ENCODE peak calls at places on chromosome 12, in eight cellular contexts. B is OCI-LY7; C is right lobe of liver; I is AG09319; A is CD4-positive, alpha-beta T cell; L is Calu3; G is Peyer's patch; O is GM13977. H is an unnamed sample.

GRCh38 chr12:49094104-49094948 is at the start of gene DHH:
- DNase-seq in B (no peak), C (no peak), I (no peak), A (no peak), L (peak; percentile 32), G (peak; percentile 55), O (no peak), H (peak; percentile 37)

GRCh38 chr12:61923152-61923551 is 337.1 kb upstream of the USP15 start:
- DNase-seq in B (no peak), C (no peak), I (no peak), A (no peak), L (no peak), G (no peak), O (no peak), H (no peak)

GRCh38 chr12:5808956-5809355 is 136.1 kb downstream of the ANO2 start:
- DNase-seq in B (no peak), C (no peak), I (peak; percentile 4), A (no peak), L (no peak), G (no peak), O (no peak), H (no peak)

GRCh38 chr12:104345234-104346066 is 41.9 kb downstream of the EID3 start:
- DNase-seq in B (no peak), C (no peak), I (no peak), A (no peak), L (no peak), G (no peak), O (no peak), H (no peak)

GRCh38 chr12:91567100-91567485 is 384.5 kb upstream of the DCN start:
- DNase-seq in B (no peak), C (no peak), I (no peak), A (no peak), L (no peak), G (no peak), O (no peak), H (no peak)

GRCh38 chr12:19507823-19508222 is 68.5 kb downstream of the AEBP2 start:
- DNase-seq in B (no peak), C (no peak), I (peak; percentile 22), A (no peak), L (no peak), G (no peak), O (no peak), H (no peak)

GRCh38 chr12:3603576-3603975 is 112.6 kb downstream of the PRMT8 start:
- DNase-seq in B (no peak), C (no peak), I (no peak), A (no peak), L (no peak), G (no peak), O (no peak), H (no peak)

GRCh38 chr12:79217306-79217705 is 352.7 kb downstream of the SYT1 start:
- DNase-seq in B (no peak), C (no peak), I (no peak), A (no peak), L (no peak), G (no peak), O (no peak), H (no peak)

GRCh38 chr12:28130625-28131598 is 59.3 kb upstream of the CCDC91 start:
- DNase-seq in B (no peak), C (no peak), I (no peak), A (no peak), L (peak; percentile 64), G (no peak), O (no peak), H (no peak)

GRCh38 chr12:47757840-47758583 is 668 bp downstream of the RAPGEF3 start:
- DNase-seq in B (no peak), C (no peak), I (no peak), A (no peak), L (no peak), G (no peak), O (no peak), H (no peak)

GRCh38 chr12:13530966-13531365 is 334.4 kb downstream of the EMP1 start:
- DNase-seq in B (no peak), C (no peak), I (no peak), A (no peak), L (no peak), G (peak; percentile 48), O (no peak), H (no peak)

GRCh38 chr12:93390565-93391297 is 13.0 kb downstream of the NUDT4 start:
- DNase-seq in B (peak; percentile 28), C (no peak), I (no peak), A (no peak), L (no peak), G (no peak), O (no peak), H (no peak)

GRCh38 chr12:58915634-58916033 is 4.7 kb downstream of the LRIG3 start:
- DNase-seq in B (no peak), C (no peak), I (no peak), A (no peak), L (no peak), G (no peak), O (no peak), H (no peak)

GRCh38 chr12:68423175-68423574 is 91.0 kb upstream of the MDM1 start:
- DNase-seq in B (no peak), C (no peak), I (no peak), A (no peak), L (no peak), G (no peak), O (no peak), H (no peak)

GRCh38 chr12:124446364-124446763 is 121.0 kb downstream of the NCOR2 start:
- DNase-seq in B (no peak), C (no peak), I (no peak), A (no peak), L (no peak), G (no peak), O (no peak), H (no peak)

GRCh38 chr12:40331886-40332285 is 107.1 kb downstream of the LRRK2 start:
- DNase-seq in B (no peak), C (no peak), I (no peak), A (no peak), L (no peak), G (no peak), O (no peak), H (no peak)

GRCh38 chr12:85225501-85225900 is 54.5 kb upstream of the ALX1 start:
- DNase-seq in B (no peak), C (no peak), I (no peak), A (no peak), L (no peak), G (no peak), O (no peak), H (no peak)

GRCh38 chr12:46267618-46268348 is 1.1 kb downstream of the SLC38A1 start:
- DNase-seq in B (peak; percentile 53), C (no peak), I (no peak), A (peak; percentile 11), L (no peak), G (no peak), O (peak; percentile 31), H (no peak)

GRCh38 chr12:131616316-131617098 is 94.4 kb upstream of the SFSWAP start:
- DNase-seq in B (no peak), C (no peak), I (no peak), A (no peak), L (no peak), G (no peak), O (no peak), H (no peak)

GRCh38 chr12:131273291-131273845 is 319.7 kb downstream of the ADGRD1 start:
- DNase-seq in B (no peak), C (no peak), I (no peak), A (no peak), L (no peak), G (peak; percentile 61), O (no peak), H (no peak)

GRCh38 chr12:84585996-84586395 is 326.6 kb downstream of the SLC6A15 start:
- DNase-seq in B (no peak), C (no peak), I (no peak), A (no peak), L (no peak), G (no peak), O (no peak), H (no peak)

GRCh38 chr12:132185698-132186097 is 41.4 kb downstream of the NOC4L start:
- DNase-seq in B (no peak), C (no peak), I (no peak), A (peak; percentile 21), L (no peak), G (no peak), O (no peak), H (no peak)

GRCh38 chr12:80470403-80470802 is 26.4 kb downstream of the PTPRQ start:
- DNase-seq in B (no peak), C (no peak), I (no peak), A (no peak), L (no peak), G (no peak), O (no peak), H (no peak)

GRCh38 chr12:80469681-80470080 is 25.6 kb downstream of the PTPRQ start:
- DNase-seq in B (no peak), C (no peak), I (no peak), A (no peak), L (no peak), G (no peak), O (no peak), H (no peak)

GRCh38 chr12:80472241-80472640 is 28.2 kb downstream of the PTPRQ start:
- DNase-seq in B (no peak), C (no peak), I (no peak), A (no peak), L (no peak), G (no peak), O (no peak), H (no peak)

GRCh38 chr12:80472912-80473500 is 29.0 kb downstream of the PTPRQ start:
- DNase-seq in B (peak; percentile 69), C (no peak), I (peak; percentile 39), A (no peak), L (peak; percentile 49), G (no peak), O (peak; percentile 26), H (peak; percentile 15)
- TF ChIP-seq CTCF in B (peak; percentile 86), C (peak; percentile 42), I (peak; percentile 53), A (no peak), L (peak; percentile 30), G (peak; percentile 50), O (peak; percentile 57), H (peak; percentile 33)

DNA sequence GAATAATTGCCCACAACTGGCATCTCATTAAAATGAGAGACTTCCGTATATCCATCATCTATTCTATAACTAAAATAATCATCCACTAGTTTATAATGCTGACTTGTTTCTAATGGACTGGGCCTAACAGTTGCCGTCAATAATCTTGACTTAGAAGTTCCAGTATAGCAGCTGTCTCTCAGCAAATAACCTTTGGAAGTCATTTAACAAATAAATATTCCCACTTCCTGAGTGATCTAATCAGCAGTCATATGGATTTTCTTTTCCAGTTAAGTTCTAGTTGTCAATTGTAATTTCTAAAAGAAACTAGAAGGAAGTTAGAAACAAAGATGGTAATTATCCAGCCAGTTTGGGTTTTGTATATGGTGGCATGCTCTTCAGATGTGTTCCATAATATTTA is 177.8 kb downstream of the GXYLT1 start:
- DNase-seq in B (no peak), C (no peak), I (no peak), A (no peak), L (no peak), G (no peak), O (no peak), H (no peak)
- TF ChIP-seq CTCF in B (no peak), C (no peak), I (no peak), A (no peak), L (no peak), G (no peak), O (no peak), H (no peak)

GRCh38 chr12:57151741-57152407 is 4.5 kb upstream of the LRP1-AS start:
- DNase-seq in B (no peak), C (no peak), I (peak; percentile 92), A (no peak), L (no peak), G (no peak), O (no peak), H (no peak)
- TF ChIP-seq CTCF in B (no peak), C (no peak), I (no peak), A (no peak), L (no peak), G (no peak), O (no peak), H (no peak)

GRCh38 chr12:62983594-62983993 is 48.6 kb upstream of the PPM1H start:
- DNase-seq in B (peak; percentile 14), C (no peak), I (no peak), A (no peak), L (peak; percentile 55), G (no peak), O (no peak), H (no peak)
- TF ChIP-seq CTCF in B (peak; percentile 59), C (peak; percentile 48), I (no peak), A (no peak), L (peak; percentile 58), G (peak; percentile 8), O (peak; percentile 11), H (no peak)

H was measured in GM20000.